ENCODE peak calls at places on chromosomes 2 and 18, in five cellular contexts. One of them, this sample, is unnamed.

GRCh38 chr18:25223211-25223610 is 128.8 kb downstream of the ZNF521 start:
- DNase-seq in HCT116: no peak
- DNase-seq in K562: peak
- DNase-seq in GM12878: no peak
- DNase-seq in HepG2: no peak
- DNase-seq in this sample: no peak

GRCh38 chr2:239377591-239377990 is 23.2 kb downstream of the HDAC4 start:
- DNase-seq in HCT116: no peak
- DNase-seq in K562: no peak
- DNase-seq in GM12878: no peak
- DNase-seq in HepG2: no peak
- DNase-seq in this sample: no peak

GRCh38 chr2:112869258-112869842 is 32.8 kb upstream of the IL1B start:
- DNase-seq in HCT116: peak
- DNase-seq in K562: peak
- DNase-seq in GM12878: no peak
- DNase-seq in HepG2: no peak
- DNase-seq in this sample: no peak

GRCh38 chr2:121771976-121772742 is 16.7 kb downstream of the TSN start:
- DNase-seq in HCT116: no peak
- DNase-seq in K562: no peak
- DNase-seq in GM12878: no peak
- DNase-seq in HepG2: peak
- DNase-seq in this sample: no peak

GRCh38 chr18:24603151-24603550 is 142.7 kb downstream of the HRH4 start:
- DNase-seq in HCT116: no peak
- DNase-seq in K562: no peak
- DNase-seq in GM12878: no peak
- DNase-seq in HepG2: no peak
- DNase-seq in this sample: no peak

GRCh38 chr2:177474904-177475474 is 82.4 kb downstream of the AGPS start:
- DNase-seq in HCT116: peak
- DNase-seq in K562: no peak
- DNase-seq in GM12878: no peak
- DNase-seq in HepG2: no peak
- DNase-seq in this sample: no peak

GRCh38 chr2:184338776-184339175 is 259.6 kb upstream of the ZNF804A start:
- DNase-seq in HCT116: no peak
- DNase-seq in K562: no peak
- DNase-seq in GM12878: no peak
- DNase-seq in HepG2: no peak
- DNase-seq in this sample: no peak

GRCh38 chr2:21234721-21235120 is 111.0 kb downstream of the TDRD15 start:
- DNase-seq in HCT116: no peak
- DNase-seq in K562: no peak
- DNase-seq in GM12878: no peak
- DNase-seq in HepG2: no peak
- DNase-seq in this sample: no peak

GRCh38 chr2:24159708-24160107 is 15.1 kb upstream of the FAM228A start:
- DNase-seq in HCT116: no peak
- DNase-seq in K562: no peak
- DNase-seq in GM12878: no peak
- DNase-seq in HepG2: no peak
- DNase-seq in this sample: no peak

GRCh38 chr18:74230922-74231714 is 60.6 kb downstream of the CYB5A start:
- DNase-seq in HCT116: no peak
- DNase-seq in K562: no peak
- DNase-seq in GM12878: no peak
- DNase-seq in HepG2: no peak
- DNase-seq in this sample: no peak

GRCh38 chr2:75560022-75560767 is 544 bp downstream of the EVA1A start:
- DNase-seq in HCT116: no peak
- DNase-seq in K562: no peak
- DNase-seq in GM12878: no peak
- DNase-seq in HepG2: no peak
- DNase-seq in this sample: peak

GRCh38 chr2:232883116-232883721 is 13.2 kb downstream of the SNORC start:
- DNase-seq in HCT116: no peak
- DNase-seq in K562: no peak
- DNase-seq in GM12878: no peak
- DNase-seq in HepG2: no peak
- DNase-seq in this sample: no peak

GRCh38 chr2:7910752-7911151 is 771.1 kb upstream of the ID2 start:
- DNase-seq in HCT116: no peak
- DNase-seq in K562: no peak
- DNase-seq in GM12878: no peak
- DNase-seq in HepG2: no peak
- DNase-seq in this sample: no peak

GRCh38 chr18:11726556-11726955 is 37.5 kb downstream of the GNAL start:
- DNase-seq in HCT116: no peak
- DNase-seq in K562: no peak
- DNase-seq in GM12878: no peak
- DNase-seq in HepG2: no peak
- DNase-seq in this sample: no peak

GRCh38 chr2:207107551-207107950 is 58.2 kb downstream of the KLF7 start:
- DNase-seq in HCT116: no peak
- DNase-seq in K562: no peak
- DNase-seq in GM12878: no peak
- DNase-seq in HepG2: no peak
- DNase-seq in this sample: no peak

GRCh38 chr18:70442933-70443332 is 154.1 kb downstream of the SOCS6 start:
- DNase-seq in HCT116: no peak
- DNase-seq in K562: no peak
- DNase-seq in GM12878: no peak
- DNase-seq in HepG2: no peak
- DNase-seq in this sample: no peak

GRCh38 chr2:652881-653480 is 24.2 kb downstream of the TMEM18 start:
- DNase-seq in HCT116: no peak
- DNase-seq in K562: no peak
- DNase-seq in GM12878: no peak
- DNase-seq in HepG2: no peak
- DNase-seq in this sample: no peak

GRCh38 chr2:160379399-160379798 is 114.2 kb downstream of the RBMS1 start:
- DNase-seq in HCT116: no peak
- DNase-seq in K562: no peak
- DNase-seq in GM12878: no peak
- DNase-seq in HepG2: no peak
- DNase-seq in this sample: no peak

GRCh38 chr18:23453657-23454011 is 547 bp downstream of the RIOK3 start:
- DNase-seq in HCT116: no peak
- DNase-seq in K562: no peak
- DNase-seq in GM12878: no peak
- DNase-seq in HepG2: peak
- DNase-seq in this sample: no peak

GRCh38 chr2:60453896-60454295 is 99.6 kb downstream of the BCL11A start:
- DNase-seq in HCT116: no peak
- DNase-seq in K562: no peak
- DNase-seq in GM12878: no peak
- DNase-seq in HepG2: peak
- DNase-seq in this sample: no peak

GRCh38 chr2:57181315-57182038 is 865.1 kb upstream of the VRK2 start:
- DNase-seq in HCT116: no peak
- DNase-seq in K562: no peak
- DNase-seq in GM12878: no peak
- DNase-seq in HepG2: no peak
- DNase-seq in this sample: no peak

GRCh38 chr18:23746851-23747250 is 57.6 kb downstream of the LAMA3 start:
- DNase-seq in HCT116: no peak
- DNase-seq in K562: no peak
- DNase-seq in GM12878: no peak
- DNase-seq in HepG2: no peak
- DNase-seq in this sample: no peak

GRCh38 chr2:96391153-96391827 is 55.7 kb downstream of the NCAPH start:
- DNase-seq in HCT116: no peak
- DNase-seq in K562: no peak
- DNase-seq in GM12878: no peak
- DNase-seq in HepG2: no peak
- DNase-seq in this sample: no peak

GRCh38 chr2:45944075-45944474 is 292.6 kb downstream of the PRKCE start:
- DNase-seq in HCT116: peak
- DNase-seq in K562: no peak
- DNase-seq in GM12878: no peak
- DNase-seq in HepG2: no peak
- DNase-seq in this sample: peak

GRCh38 chr2:79882548-79882947 is 369.7 kb downstream of the CTNNA2 start:
- DNase-seq in HCT116: no peak
- DNase-seq in K562: no peak
- DNase-seq in GM12878: no peak
- DNase-seq in HepG2: no peak
- DNase-seq in this sample: no peak

GRCh38 chr2:95023222-95023597 is 2.3 kb upstream of the MAL start:
- DNase-seq in HCT116: peak
- DNase-seq in K562: no peak
- DNase-seq in GM12878: no peak
- DNase-seq in HepG2: peak
- DNase-seq in this sample: no peak

GRCh38 chr2:19648583-19648982 is 253.2 kb downstream of the TTC32 start:
- DNase-seq in HCT116: no peak
- DNase-seq in K562: no peak
- DNase-seq in GM12878: no peak
- DNase-seq in HepG2: no peak
- DNase-seq in this sample: no peak

DNA sequence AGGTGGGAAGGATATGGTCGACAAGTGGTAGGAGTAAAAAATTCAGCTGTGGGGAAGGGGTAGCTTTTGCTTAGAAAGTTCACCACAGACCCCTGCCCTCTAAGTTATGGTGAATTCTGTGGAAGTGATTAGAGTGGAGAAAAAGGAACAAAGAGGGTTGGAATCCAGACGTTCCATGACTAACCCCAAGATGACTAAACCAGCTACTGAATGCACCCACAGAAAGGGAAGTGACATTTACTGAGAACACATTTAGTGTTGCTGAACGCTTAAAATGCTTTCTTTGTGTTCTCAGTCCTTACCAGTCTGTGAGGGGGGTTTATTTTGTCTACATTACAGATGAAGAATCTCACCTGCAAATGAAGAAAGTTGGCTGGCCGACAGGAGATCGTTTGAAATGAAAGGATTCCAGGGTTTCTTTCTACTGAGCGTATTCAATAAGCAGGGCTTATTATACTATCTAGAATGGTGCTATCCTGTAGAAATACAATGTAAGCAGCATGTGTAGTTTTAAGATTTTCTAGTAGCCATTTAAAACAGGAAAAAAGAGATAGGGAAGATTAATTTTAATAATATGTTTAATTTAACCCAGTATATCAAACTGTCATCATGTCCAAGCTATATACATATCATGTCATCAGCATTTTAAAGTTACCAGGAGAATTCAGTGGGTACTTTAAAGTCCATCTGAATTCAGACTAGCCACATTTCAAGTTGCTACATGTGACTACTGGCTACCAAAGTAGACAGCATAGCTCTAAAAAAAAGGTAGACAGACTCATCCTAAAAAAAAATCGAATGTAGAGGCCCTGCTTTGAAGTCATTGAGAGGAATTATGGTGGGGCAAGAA is 60.1 kb downstream of the LIMS1 start:
- DNase-seq in HCT116: peak
- DNase-seq in K562: no peak
- DNase-seq in GM12878: no peak
- DNase-seq in HepG2: peak
- DNase-seq in this sample: no peak
- TF ChIP-seq JUND in HCT116: peak
- TF ChIP-seq JUND in K562: peak
- TF ChIP-seq JUND in GM12878: peak
- TF ChIP-seq JUND in HepG2: no peak
- TF ChIP-seq JUND in this sample: no peak

DNA sequence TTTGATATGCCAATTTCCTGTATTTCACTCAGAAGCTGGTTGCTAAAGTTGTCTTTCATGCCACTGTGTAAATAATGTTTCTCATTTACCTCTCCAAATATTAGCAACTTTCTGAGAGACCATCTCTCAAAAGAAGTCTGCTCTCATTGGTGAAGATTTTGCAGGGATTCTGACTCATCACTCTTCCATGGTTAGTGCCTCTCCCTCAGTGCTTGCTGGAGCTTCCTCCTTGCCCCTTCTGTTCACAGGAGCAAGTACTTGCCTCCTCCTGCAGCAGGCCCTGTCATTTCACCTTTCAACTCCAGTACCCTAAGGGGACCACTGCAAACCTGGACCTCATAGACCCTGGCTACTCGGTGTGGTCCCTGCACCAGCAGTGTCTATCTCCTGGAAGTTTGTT is 168.8 kb downstream of the ZNF385B start:
- DNase-seq in HCT116: no peak
- DNase-seq in K562: no peak
- DNase-seq in GM12878: no peak
- DNase-seq in HepG2: no peak
- DNase-seq in this sample: no peak
- TF ChIP-seq JUND in HCT116: no peak
- TF ChIP-seq JUND in K562: no peak
- TF ChIP-seq JUND in GM12878: no peak
- TF ChIP-seq JUND in HepG2: no peak
- TF ChIP-seq JUND in this sample: no peak

GRCh38 chr2:197090713-197091367 is 164.3 kb upstream of the PGAP1 start:
- DNase-seq in HCT116: no peak
- DNase-seq in K562: no peak
- DNase-seq in GM12878: no peak
- DNase-seq in HepG2: no peak
- DNase-seq in this sample: no peak

GRCh38 chr2:197089659-197090058 is 163.2 kb upstream of the PGAP1 start:
- DNase-seq in HCT116: no peak
- DNase-seq in K562: no peak
- DNase-seq in GM12878: no peak
- DNase-seq in HepG2: no peak
- DNase-seq in this sample: no peak

GRCh38 chr2:197088694-197089093 is 162.2 kb upstream of the PGAP1 start:
- DNase-seq in HCT116: no peak
- DNase-seq in K562: no peak
- DNase-seq in GM12878: no peak
- DNase-seq in HepG2: no peak
- DNase-seq in this sample: no peak

GRCh38 chr2:197096649-197097048 is 170.1 kb upstream of the PGAP1 start:
- DNase-seq in HCT116: no peak
- DNase-seq in K562: no peak
- DNase-seq in GM12878: no peak
- DNase-seq in HepG2: no peak
- DNase-seq in this sample: no peak

GRCh38 chr2:197092431-197092830 is 165.9 kb upstream of the PGAP1 start:
- DNase-seq in HCT116: no peak
- DNase-seq in K562: no peak
- DNase-seq in GM12878: no peak
- DNase-seq in HepG2: no peak
- DNase-seq in this sample: no peak
- TF ChIP-seq JUND in HCT116: no peak
- TF ChIP-seq JUND in K562: no peak
- TF ChIP-seq JUND in GM12878: no peak
- TF ChIP-seq JUND in HepG2: no peak
- TF ChIP-seq JUND in this sample: no peak

GRCh38 chr2:118737690-118738089 is 109.8 kb downstream of the EN1 start:
- DNase-seq in HCT116: no peak
- DNase-seq in K562: no peak
- DNase-seq in GM12878: no peak
- DNase-seq in HepG2: no peak
- DNase-seq in this sample: no peak
- TF ChIP-seq JUND in HCT116: no peak
- TF ChIP-seq JUND in K562: no peak
- TF ChIP-seq JUND in GM12878: no peak
- TF ChIP-seq JUND in HepG2: no peak
- TF ChIP-seq JUND in this sample: no peak

This sample was measured in T47D.